ENCODE peak calls at places on chromosomes 12 and 14, in eight cellular contexts. K, R, G, Q, A, U, I and N are unnamed samples.

GRCh38 chr14:61229475-61229888 is 51.7 kb downstream of the TMEM30B start:
- DNase-seq in I (no peak), A (no peak), G (no peak), Q (no peak), K (no peak), U (no peak), R (no peak), N (no peak)

GRCh38 chr12:112938751-112939150 is 477 bp downstream of the OAS3 start:
- DNase-seq in A (no peak), I (no peak), K (no peak), U (no peak), R (no peak), Q (no peak), G (no peak), N (no peak)

GRCh38 chr12:76020731-76021672 is 10.6 kb downstream of the PHLDA1 start:
- DNase-seq in A (peak), G (peak), R (peak), Q (no peak), K (peak), U (peak), I (no peak), N (peak)

GRCh38 chr14:30608533-30609006 is 13.5 kb upstream of the SCFD1 start:
- DNase-seq in K (no peak), Q (no peak), G (no peak), A (no peak), I (no peak), U (no peak), R (no peak), N (no peak)

GRCh38 chr12:91951571-91951970 is 194.1 kb downstream of the BTG1 start:
- DNase-seq in I (no peak), U (no peak), Q (no peak), R (no peak), K (no peak), G (no peak), A (no peak), N (no peak)

GRCh38 chr12:43776498-43776897 is 17.7 kb downstream of the IRAK4 start:
- DNase-seq in A (no peak), Q (no peak), G (no peak), R (peak), U (no peak), I (peak), K (no peak), N (no peak)

GRCh38 chr14:22412936-22413411 is 176.1 kb downstream of the DAD1 start:
- DNase-seq in A (no peak), G (no peak), U (no peak), Q (no peak), R (no peak), K (no peak), I (no peak), N (no peak)

GRCh38 chr14:74324945-74325361 is 22.2 kb upstream of the ABCD4 start:
- DNase-seq in U (no peak), G (no peak), I (peak), K (no peak), Q (no peak), A (no peak), R (no peak), N (no peak)

GRCh38 chr12:34625116-34625515 is 602.8 kb downstream of the ALG10 start:
- DNase-seq in U (no peak), Q (no peak), K (no peak), G (no peak), R (no peak), A (no peak), I (no peak), N (no peak)